ENCODE peak calls at places on chromosome 11, in six cellular contexts. S, X, K, V, W and U are unnamed samples. For H4K20me1 and H3K36me3, the result is how much of the 10 kb centered on the place peaks cover.

GRCh38 chr11:27429740-27430451 is 42.7 kb downstream of the LGR4 start:
- DNase-seq in S (no peak), X (peak), K (peak), V (peak), W (no peak), U (peak)

GRCh38 chr11:12674571-12674935 is 332 bp downstream of the TEAD1 start:
- DNase-seq in S (no peak), X (peak), K (peak), V (no peak), W (no peak), U (no peak)

GRCh38 chr11:62124186-62125113 is 639 bp downstream of the INCENP start:
- DNase-seq in S (peak), X (peak), K (peak), V (peak), W (peak), U (peak)

GRCh38 chr11:91788764-91789163 is 435.9 kb upstream of the FAT3 start:
- DNase-seq in S (no peak), X (no peak), K (no peak), V (no peak), W (no peak), U (no peak)

GRCh38 chr11:79570104-79570503 is 129.3 kb upstream of the TENM4 start:
- DNase-seq in S (no peak), X (no peak), K (no peak), V (no peak), W (no peak), U (no peak)

GRCh38 chr11:9219115-9219514 is 46.0 kb downstream of the DENND5A start:
- DNase-seq in S (no peak), X (no peak), K (no peak), V (peak), W (no peak), U (no peak)

GRCh38 chr11:95931916-95932315 is 8.0 kb upstream of the MTMR2 start:
- DNase-seq in S (no peak), X (no peak), K (no peak), V (no peak), W (no peak), U (no peak)

GRCh38 chr11:76738618-76739220 is 44.4 kb upstream of the TSKU start:
- DNase-seq in S (no peak), X (no peak), K (no peak), V (no peak), W (no peak), U (no peak)

GRCh38 chr11:103994111-103994510 is 42.3 kb upstream of the DDI1 start:
- DNase-seq in S (no peak), X (no peak), K (no peak), V (no peak), W (no peak), U (no peak)

GRCh38 chr11:113313601-113314000 is 782 bp upstream of the TTC12 start:
- DNase-seq in S (no peak), X (no peak), K (no peak), V (peak), W (peak), U (peak)

GRCh38 chr11:69744435-69744834 is 30.7 kb downstream of the FGF4 start:
- DNase-seq in S (peak), X (peak), K (no peak), V (peak), W (peak), U (no peak)

GRCh38 chr11:106218096-106218495 is 140.6 kb downstream of the AASDHPPT start:
- DNase-seq in S (no peak), X (peak), K (no peak), V (no peak), W (no peak), U (no peak)

GRCh38 chr11:86116386-86116726 is 47.5 kb upstream of the PICALM start:
- DNase-seq in S (peak), X (no peak), K (peak), V (peak), W (peak), U (peak)

GRCh38 chr11:87473174-87473573 is 435.4 kb downstream of the TMEM135 start:
- DNase-seq in S (no peak), X (no peak), K (no peak), V (peak), W (peak), U (peak)

GRCh38 chr11:45166604-45166897 is 20.1 kb downstream of the PRDM11 start:
- DNase-seq in S (no peak), X (no peak), K (no peak), V (no peak), W (no peak), U (no peak)

GRCh38 chr11:45167283-45167682 is 20.8 kb downstream of the PRDM11 start:
- DNase-seq in S (no peak), X (no peak), K (no peak), V (no peak), W (no peak), U (no peak)

GRCh38 chr11:45169310-45170072 is 23.1 kb downstream of the PRDM11 start:
- DNase-seq in S (no peak), X (no peak), K (no peak), V (peak), W (no peak), U (no peak)

GRCh38 chr11:45170484-45170883 is 24.0 kb downstream of the PRDM11 start:
- DNase-seq in S (no peak), X (no peak), K (no peak), V (no peak), W (no peak), U (no peak)

DNA sequence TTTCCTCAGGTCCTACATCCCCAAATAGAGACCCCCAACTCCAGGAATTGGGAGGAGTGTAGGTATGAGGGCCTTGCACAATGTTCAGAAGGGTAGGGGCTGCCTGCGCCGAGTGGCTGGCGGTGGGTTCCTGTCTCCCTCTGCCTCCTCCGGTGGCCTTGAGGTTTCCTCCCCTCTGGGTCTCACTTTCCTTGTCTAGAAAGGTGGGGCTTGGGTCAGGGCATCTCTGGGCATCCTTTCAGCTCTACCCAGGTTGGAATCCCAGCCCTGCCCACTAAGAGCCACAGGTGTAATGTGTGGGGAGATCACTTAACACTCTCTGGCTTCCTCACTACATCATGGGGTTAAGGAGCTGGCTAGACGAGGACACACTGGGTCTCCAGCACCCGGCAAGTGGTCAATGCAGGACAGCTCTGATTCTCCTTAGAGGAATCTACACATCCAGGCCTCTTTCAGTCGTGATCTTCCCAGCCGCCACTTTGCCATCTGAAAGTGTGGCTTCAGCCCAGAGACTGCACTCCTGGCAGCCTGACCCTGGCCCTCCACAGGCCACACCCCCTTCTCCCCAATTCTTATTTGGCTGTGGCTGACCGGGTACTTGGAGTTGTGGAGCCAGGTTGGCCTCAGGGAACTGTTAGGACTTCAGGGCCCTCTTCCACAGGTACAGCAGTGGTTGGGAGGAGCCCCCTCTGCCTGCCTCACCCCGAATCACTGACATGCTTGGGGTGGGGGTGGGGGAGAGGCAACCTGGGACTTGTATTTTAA is 22.1 kb downstream of the PRDM11 start:
- DNase-seq in S (no peak), X (peak), K (no peak), V (no peak), W (no peak), U (no peak)
- H4K20me1 ChIP-seq in S (under half), X (under half), K (under half), V (under half), W (under half), U (under half)

GRCh38 chr11:65650547-65651338 is 12.0 kb downstream of the RELA start:
- DNase-seq in S (peak), X (peak), K (no peak), V (no peak), W (no peak), U (peak)
- H3K36me3 ChIP-seq in S (under half), X (under half), K (under half), V (under half), W (under half), U (under half)

GRCh38 chr11:2846056-2846455 is 39.5 kb downstream of the CDKN1C start:
- DNase-seq in S (peak), X (peak), K (no peak), V (peak), W (no peak), U (no peak)

GRCh38 chr11:2843551-2843950 is 42.0 kb downstream of the CDKN1C start:
- DNase-seq in S (no peak), X (no peak), K (no peak), V (no peak), W (no peak), U (no peak)

GRCh38 chr11:2842876-2843275 is 42.7 kb downstream of the CDKN1C start:
- DNase-seq in S (no peak), X (no peak), K (no peak), V (no peak), W (no peak), U (no peak)

GRCh38 chr11:2844996-2845395 is 40.6 kb downstream of the CDKN1C start:
- DNase-seq in S (no peak), X (no peak), K (no peak), V (no peak), W (no peak), U (no peak)

DNA sequence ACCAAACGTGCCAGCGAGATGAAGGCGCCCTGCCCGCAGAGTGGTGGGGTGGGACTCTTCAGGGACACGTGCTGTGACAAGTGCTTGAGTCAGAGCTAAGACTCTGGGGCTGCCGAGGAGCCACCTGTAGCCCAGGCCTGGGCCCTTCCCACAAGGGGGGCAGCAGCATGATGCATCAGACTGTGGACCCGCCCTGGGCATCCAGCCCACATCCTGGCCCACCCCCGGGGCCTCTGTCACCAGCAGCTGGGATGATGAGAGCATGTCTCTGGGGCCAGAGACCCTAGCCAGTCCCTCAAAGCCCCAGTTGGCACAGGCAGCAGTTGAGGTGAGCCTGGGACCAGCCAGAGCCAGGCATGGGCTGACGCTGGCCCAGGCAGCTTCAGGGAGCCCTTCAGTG is 41.5 kb downstream of the CDKN1C start:
- DNase-seq in S (peak), X (no peak), K (no peak), V (no peak), W (peak), U (peak)
- TF ChIP-seq CTCF in S (no peak), X (no peak), K (no peak), V (no peak), W (no peak), U (no peak)

GRCh38 chr11:110289472-110289871 is 6.9 kb downstream of the RDX start:
- DNase-seq in S (no peak), X (no peak), K (no peak), V (no peak), W (no peak), U (no peak)
- H4K20me1 ChIP-seq in S (under half), X (under half), K (half or more), V (half or more), W (under half), U (under half)

DNA sequence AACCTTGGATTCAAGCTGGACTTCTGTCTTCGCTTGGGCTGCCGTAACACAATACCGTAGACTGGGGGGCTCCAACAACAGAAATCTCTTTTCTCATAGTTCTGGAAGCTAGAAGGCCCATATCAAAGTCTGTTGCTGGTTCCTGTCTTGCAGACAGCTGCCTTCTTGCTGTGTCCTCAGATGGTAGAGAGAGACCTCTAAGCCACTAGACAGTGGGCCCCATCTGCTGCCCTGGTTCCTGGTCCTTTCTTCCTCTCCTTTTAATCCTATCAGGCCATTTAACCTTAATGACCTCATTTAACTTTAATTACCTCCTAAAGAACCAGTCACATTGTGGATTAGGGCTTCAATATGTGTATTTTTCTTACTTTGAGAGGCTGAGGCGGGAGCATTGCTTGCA is 9.4 kb downstream of the CEP164 start:
- DNase-seq in S (no peak), X (no peak), K (no peak), V (no peak), W (no peak), U (no peak)
- H3K36me3 ChIP-seq in S (under half), X (under half), K (under half), V (under half), W (under half), U (under half)

GRCh38 chr11:94738746-94739145 is 29.4 kb upstream of the AMOTL1 start:
- DNase-seq in S (no peak), X (no peak), K (no peak), V (no peak), W (no peak), U (no peak)

GRCh38 chr11:94740083-94740974 is 27.8 kb upstream of the AMOTL1 start:
- DNase-seq in S (no peak), X (peak), K (peak), V (no peak), W (peak), U (no peak)

GRCh38 chr11:94739331-94739730 is 28.8 kb upstream of the AMOTL1 start:
- DNase-seq in S (no peak), X (no peak), K (no peak), V (no peak), W (no peak), U (no peak)

GRCh38 chr11:94742645-94743044 is 25.5 kb upstream of the AMOTL1 start:
- DNase-seq in S (no peak), X (no peak), K (no peak), V (no peak), W (no peak), U (no peak)

GRCh38 chr11:94740975-94741707 is 27.0 kb upstream of the AMOTL1 start:
- DNase-seq in S (no peak), X (peak), K (peak), V (peak), W (peak), U (peak)
- TF ChIP-seq CTCF in S (peak), X (peak), K (peak), V (peak), W (peak), U (peak)